ENCODE peak calls at places on chromosomes 16 and 17, in ten cellular contexts. C, U, A, Q, Z, V, M, J, G and I are unnamed samples.

GRCh38 chr16:4994719-4995434 is 36.7 kb downstream of the SEC14L5 start:
- DNase-seq in C (no peak), U (peak; percentile 53), A (no peak), Q (no peak), Z (no peak), V (no peak), M (no peak), J (peak; percentile 52), G (no peak), I (no peak)

GRCh38 chr17:35315283-35315682 is 58.1 kb downstream of the SLFN11 start:
- DNase-seq in C (no peak), U (peak; percentile 90), A (no peak), Q (no peak), Z (no peak), V (peak; percentile 73), M (no peak), J (peak; percentile 34), G (no peak), I (no peak)

GRCh38 chr16:56984639-56985038 is 4.7 kb upstream of the NLRC5 start:
- DNase-seq in C (no peak), U (no peak), A (no peak), Q (no peak), Z (no peak), V (no peak), M (no peak), J (no peak), G (peak; percentile 15), I (peak; percentile 14)

GRCh38 chr16:81651758-81652718 is 127.1 kb upstream of the PLCG2 start:
- DNase-seq in C (no peak), U (no peak), A (no peak), Q (no peak), Z (no peak), V (no peak), M (peak; percentile 13), J (no peak), G (no peak), I (no peak)

GRCh38 chr16:4298761-4299522 is 16.9 kb upstream of the GLIS2 start:
- DNase-seq in C (peak; percentile 65), U (peak; percentile 98), A (no peak), Q (peak; percentile 13), Z (no peak), V (peak; percentile 82), M (no peak), J (peak; percentile 98), G (no peak), I (peak; percentile 96)

GRCh38 chr17:27975146-27976011 is 67.1 kb upstream of the NLK start:
- DNase-seq in C (no peak), U (peak; percentile 8), A (no peak), Q (no peak), Z (no peak), V (no peak), M (no peak), J (no peak), G (no peak), I (no peak)

GRCh38 chr17:32555611-32556310 is 69.0 kb downstream of the CDK5R1 start:
- DNase-seq in C (no peak), U (no peak), A (no peak), Q (no peak), Z (no peak), V (no peak), M (no peak), J (no peak), G (no peak), I (no peak)

GRCh38 chr17:31494259-31495048 is 103.0 kb downstream of the RAB11FIP4 start:
- DNase-seq in C (no peak), U (no peak), A (no peak), Q (peak; percentile 76), Z (peak; percentile 82), V (peak; percentile 21), M (no peak), J (peak; percentile 34), G (no peak), I (no peak)

DNA sequence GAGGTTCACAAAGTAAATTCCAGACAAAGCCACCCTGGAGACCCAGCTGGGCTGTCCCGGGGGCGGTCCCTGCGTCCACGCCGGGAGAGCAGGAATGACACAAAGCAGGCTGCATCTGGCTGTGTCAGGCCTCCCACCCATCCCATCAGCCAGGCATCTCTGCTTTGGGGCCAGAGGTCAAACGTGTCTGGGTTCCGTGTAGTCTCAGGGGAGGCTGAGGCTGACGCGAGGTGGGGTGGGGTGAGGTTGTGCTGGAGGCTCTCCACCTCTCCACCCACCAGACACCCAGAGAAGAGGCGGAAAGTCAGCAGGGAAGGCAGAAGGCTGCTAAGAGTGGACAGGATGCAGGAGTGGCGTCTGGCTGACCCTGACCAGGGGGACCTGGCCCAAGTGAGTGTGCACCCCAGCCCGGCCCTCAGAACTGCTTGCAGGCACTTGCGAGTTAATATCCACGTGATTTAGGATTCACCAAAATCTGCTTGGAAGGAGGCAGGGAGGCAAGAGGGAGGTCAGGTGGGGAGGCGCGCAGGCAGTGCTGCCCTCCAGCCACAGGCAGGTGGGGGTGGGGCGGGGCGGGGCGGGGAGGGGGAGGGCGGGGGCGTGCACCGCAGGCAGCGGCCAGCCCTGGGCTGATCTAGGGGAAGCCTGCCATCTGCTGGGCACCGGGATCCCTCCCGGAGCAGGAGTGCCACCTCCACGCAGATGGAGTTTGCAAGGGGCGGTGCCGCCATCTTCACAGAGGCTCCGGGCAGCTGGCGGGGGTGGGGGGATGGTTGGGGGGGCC is 44.3 kb downstream of the TBC1D16 start:
- DNase-seq in C (peak; percentile 86), U (peak; percentile 96), A (peak; percentile 40), Q (peak; percentile 84), Z (no peak), V (peak; percentile 87), M (peak; percentile 61), J (peak; percentile 98), G (peak; percentile 67), I (no peak)
- TF ChIP-seq CTCF in C (peak; percentile 18), U (peak; percentile 41), A (peak; percentile 76), Q (peak; percentile 64), Z (peak; percentile 32), V (peak; percentile 50), M (peak; percentile 29), J (peak; percentile 40), G (no peak), I (peak; percentile 88)

GRCh38 chr17:1200440-1200839 is 20.7 kb upstream of the ABR start:
- DNase-seq in C (no peak), U (no peak), A (no peak), Q (no peak), Z (no peak), V (no peak), M (no peak), J (peak; percentile 65), G (no peak), I (no peak)

GRCh38 chr17:1201132-1201702 is 21.4 kb upstream of the ABR start:
- DNase-seq in C (no peak), U (no peak), A (no peak), Q (no peak), Z (no peak), V (no peak), M (no peak), J (peak; percentile 65), G (no peak), I (no peak)

GRCh38 chr17:1206016-1206787 is 26.4 kb upstream of the ABR start:
- DNase-seq in C (no peak), U (no peak), A (no peak), Q (no peak), Z (no peak), V (no peak), M (peak; percentile 32), J (peak; percentile 13), G (no peak), I (no peak)

GRCh38 chr17:1203111-1203966 is 23.6 kb upstream of the ABR start:
- DNase-seq in C (peak; percentile 71), U (peak; percentile 69), A (peak; percentile 36), Q (peak; percentile 86), Z (no peak), V (peak; percentile 82), M (no peak), J (peak; percentile 97), G (peak; percentile 44), I (no peak)

DNA sequence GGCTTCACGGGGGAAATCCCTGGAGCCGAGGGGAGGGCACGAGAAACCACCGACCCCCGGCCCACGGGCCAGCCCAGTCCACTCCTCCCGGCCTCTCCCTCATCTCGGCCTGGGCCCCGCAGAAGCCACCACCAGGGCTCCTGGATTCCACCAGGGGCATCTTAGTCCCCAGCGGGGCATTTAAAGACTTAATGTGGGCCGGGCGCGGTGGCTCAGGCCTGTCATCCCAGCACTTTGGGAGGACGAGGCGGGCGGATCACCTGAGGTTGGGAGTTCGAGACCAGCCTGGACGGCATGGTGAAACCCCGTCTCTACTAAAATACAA is 24.1 kb upstream of the ABR start:
- DNase-seq in C (no peak), U (no peak), A (no peak), Q (no peak), Z (no peak), V (no peak), M (no peak), J (no peak), G (no peak), I (no peak)
- TF ChIP-seq CTCF in C (no peak), U (no peak), A (no peak), Q (no peak), Z (no peak), V (no peak), M (no peak), J (no peak), G (no peak), I (peak; percentile 5)

GRCh38 chr17:4560837-4561241 is 462 bp upstream of the GGT6 start:
- DNase-seq in C (no peak), U (peak; percentile 43), A (no peak), Q (no peak), Z (no peak), V (peak; percentile 26), M (no peak), J (peak; percentile 80), G (no peak), I (no peak)

GRCh38 chr17:4559139-4559791 is 1.1 kb downstream of the GGT6 start:
- DNase-seq in C (no peak), U (no peak), A (no peak), Q (no peak), Z (no peak), V (peak; percentile 53), M (no peak), J (peak; percentile 74), G (no peak), I (no peak)

GRCh38 chr17:4559851-4560820 is at the start of gene GGT6:
- DNase-seq in C (no peak), U (no peak), A (no peak), Q (no peak), Z (no peak), V (peak; percentile 45), M (no peak), J (peak; percentile 79), G (no peak), I (no peak)

GRCh38 chr17:4565209-4566141 is 5.1 kb upstream of the GGT6 start:
- DNase-seq in C (no peak), U (peak; percentile 85), A (no peak), Q (peak; percentile 72), Z (peak; percentile 46), V (peak; percentile 78), M (peak; percentile 84), J (peak; percentile 96), G (no peak), I (no peak)

DNA sequence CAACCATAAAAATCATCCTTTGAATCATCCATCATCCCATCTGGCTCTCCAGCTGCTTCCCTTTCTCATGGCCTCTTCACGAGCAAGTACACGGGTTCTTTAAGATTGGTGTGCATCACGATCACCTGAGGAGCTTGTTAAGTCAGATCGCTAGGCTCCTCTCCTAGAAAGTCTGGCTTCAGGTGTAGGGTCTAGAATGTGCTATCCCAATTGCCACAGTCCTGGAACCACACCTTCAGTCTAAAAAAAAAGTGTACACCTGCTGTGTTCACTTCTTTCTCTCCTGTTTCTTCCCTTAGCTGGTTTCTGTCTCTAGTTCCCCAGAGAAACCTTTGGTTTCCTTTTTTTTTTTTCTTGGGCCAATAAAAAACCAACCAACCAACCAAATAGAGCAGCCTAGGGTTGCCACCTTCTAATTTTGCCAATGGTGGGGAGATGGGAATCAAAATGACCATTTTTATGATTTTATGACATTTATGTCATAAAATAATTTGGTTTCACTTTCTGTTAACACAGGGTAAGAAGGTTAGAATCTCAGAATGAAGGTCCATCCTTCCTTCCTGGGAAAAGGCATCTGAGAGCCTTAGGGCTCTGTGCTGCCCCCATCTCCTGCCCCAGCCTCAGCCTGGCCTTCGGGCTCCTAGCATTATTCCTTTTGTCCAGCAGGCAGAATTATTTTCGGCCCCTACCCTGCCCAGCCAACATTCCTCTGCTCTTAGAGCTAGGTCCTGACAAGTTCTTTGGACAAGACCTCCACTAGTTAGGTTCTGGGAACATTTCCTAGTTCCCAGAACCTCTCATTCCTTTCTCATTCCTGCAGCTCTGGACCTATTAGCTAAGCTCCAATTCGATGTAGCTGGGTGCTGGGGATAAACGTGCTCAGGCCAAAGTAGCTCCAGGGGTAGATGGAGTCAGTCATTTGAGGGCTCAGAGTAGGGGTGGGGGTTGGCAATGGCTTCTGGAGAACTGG is 1.9 kb upstream of the GGT6 start:
- DNase-seq in C (no peak), U (no peak), A (no peak), Q (no peak), Z (no peak), V (peak; percentile 17), M (peak; percentile 58), J (no peak), G (no peak), I (no peak)
- TF ChIP-seq CTCF in C (no peak), U (no peak), A (no peak), Q (no peak), Z (no peak), V (no peak), M (no peak), J (no peak), G (no peak), I (no peak)

DNA sequence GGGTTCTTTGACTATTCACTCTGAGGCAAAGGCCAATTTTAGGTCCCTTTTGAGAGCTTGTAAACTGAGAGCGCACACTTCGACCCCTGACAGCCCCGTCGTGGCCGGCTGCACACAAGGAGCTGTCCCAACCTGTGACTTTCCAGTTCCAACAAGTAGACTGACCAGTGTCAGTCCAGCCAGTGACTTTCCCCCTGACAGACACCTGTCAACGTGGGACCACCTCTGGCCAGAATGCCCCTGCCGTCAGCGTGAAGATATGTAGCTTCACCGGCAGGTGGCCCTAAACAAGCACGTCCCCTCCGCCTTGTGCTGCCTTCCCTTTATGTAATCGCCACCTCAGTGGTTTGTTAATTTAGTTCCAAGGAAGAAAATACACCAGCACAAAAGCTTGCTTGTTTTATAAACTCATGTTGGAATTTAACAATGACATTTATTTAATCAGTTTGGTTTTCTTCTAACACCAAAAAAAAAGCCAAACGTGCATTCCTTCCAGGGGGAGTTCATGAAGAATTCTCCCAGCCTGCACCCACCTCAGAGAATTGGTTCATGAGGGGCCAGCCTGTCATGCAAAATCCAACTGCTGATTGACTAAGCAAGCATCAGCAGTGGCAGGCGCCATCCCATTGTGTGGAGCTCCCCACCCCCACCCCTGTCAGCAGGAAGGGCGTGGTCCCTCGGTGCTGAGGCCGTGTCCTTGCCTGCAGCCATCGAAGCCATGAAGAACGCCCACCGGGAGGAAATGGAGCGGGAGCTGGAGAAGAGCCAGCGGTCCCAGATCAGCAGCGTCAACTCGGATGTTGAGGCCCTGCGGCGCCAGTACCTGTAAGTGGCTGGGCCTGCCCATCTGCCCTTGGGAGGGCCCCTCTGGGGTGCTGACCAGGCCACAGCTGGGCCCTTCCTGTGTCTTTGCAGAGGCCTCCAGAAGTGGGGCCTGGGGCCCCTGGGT is 33.9 kb downstream of the PLD6 start:
- DNase-seq in C (peak; percentile 53), U (no peak), A (no peak), Q (no peak), Z (no peak), V (peak; percentile 75), M (no peak), J (peak; percentile 34), G (no peak), I (no peak)
- TF ChIP-seq CTCF in C (no peak), U (no peak), A (no peak), Q (no peak), Z (no peak), V (peak; percentile 4), M (no peak), J (no peak), G (no peak), I (no peak)